ENCODE peak calls at places on chromosomes 6 and 20, in seven cellular contexts. W is GM12878; Z is adrenal gland; E is effector memory CD4-positive, alpha-beta T cell; N is BJ; Q is fibroblast of pulmonary artery; U is lower leg skin. S is an unnamed sample.

GRCh38 chr6:35893246-35893645 is 27.7 kb downstream of the SRPK1 start:
- DNase-seq in E (no peak), U (no peak), Q (no peak), N (no peak), W (no peak), Z (no peak), S (peak)

GRCh38 chr6:116876635-116877611 is at the start of gene RFX6:
- DNase-seq in U (no peak), E (no peak), Z (no peak), Q (no peak), W (no peak), N (no peak), S (no peak)

GRCh38 chr6:21946298-21946783 is 350.5 kb downstream of the PRL start:
- DNase-seq in U (no peak), Q (peak), W (no peak), E (no peak), Z (no peak), N (peak), S (peak)

GRCh38 chr20:3563548-3564177 is 92.8 kb downstream of the ATRN start:
- DNase-seq in E (no peak), U (no peak), Q (peak), N (no peak), Z (no peak), W (peak), S (peak)

GRCh38 chr6:148027201-148027600 is 315.4 kb upstream of the SASH1 start:
- DNase-seq in N (no peak), E (no peak), W (no peak), Q (no peak), U (no peak), Z (no peak), S (no peak)

GRCh38 chr20:23270427-23270911 is 80.1 kb upstream of the NXT1 start:
- DNase-seq in Q (peak), Z (no peak), E (no peak), U (peak), W (no peak), N (no peak), S (no peak)

GRCh38 chr6:53664623-53665022 is 933 bp downstream of the KLHL31 start:
- DNase-seq in N (no peak), U (no peak), Q (no peak), Z (no peak), W (no peak), E (no peak), S (no peak)

GRCh38 chr6:112245511-112246203 is 8.7 kb downstream of the LAMA4 start:
- DNase-seq in Q (peak), N (peak), W (no peak), E (no peak), Z (no peak), U (no peak), S (no peak)

GRCh38 chr20:53763707-53764415 is 170.2 kb upstream of the ZNF217 start:
- DNase-seq in N (no peak), Q (peak), E (no peak), Z (no peak), W (no peak), U (no peak), S (no peak)

GRCh38 chr20:5168582-5169396 is 42.0 kb downstream of the CDS2 start:
- DNase-seq in N (no peak), Q (peak), U (no peak), W (no peak), E (no peak), Z (no peak), S (peak)

GRCh38 chr20:5569021-5569420 is 181.2 kb upstream of the SHLD1 start:
- DNase-seq in N (no peak), E (peak), U (no peak), W (no peak), Z (peak), Q (peak), S (peak)

GRCh38 chr6:87297115-87297514 is 25.3 kb upstream of the SMIM8 start:
- DNase-seq in U (no peak), W (no peak), Q (no peak), E (no peak), Z (no peak), N (no peak), S (peak)

GRCh38 chr6:33508935-33509926 is 54.9 kb downstream of the ZBTB9 start:
- DNase-seq in Z (no peak), U (no peak), E (no peak), Q (no peak), N (no peak), W (no peak), S (peak)

GRCh38 chr6:109236140-109237081 is 141.1 kb downstream of the CEP57L1 start:
- DNase-seq in E (no peak), Z (no peak), Q (no peak), W (no peak), N (no peak), U (no peak), S (peak)

GRCh38 chr6:153096031-153096430 is 35.1 kb downstream of the RGS17 start:
- DNase-seq in Q (no peak), E (no peak), N (no peak), W (no peak), Z (no peak), U (no peak), S (no peak)

GRCh38 chr20:36181934-36182603 is 27.5 kb downstream of the EPB41L1 start:
- DNase-seq in W (no peak), N (no peak), Q (peak), E (no peak), Z (no peak), U (no peak), S (peak)

GRCh38 chr6:54525731-54526130 is 217.5 kb downstream of the TINAG start:
- DNase-seq in E (no peak), N (no peak), Q (peak), U (no peak), W (no peak), Z (no peak), S (no peak)

GRCh38 chr20:35575958-35576357 is 34.1 kb downstream of the ERGIC3 start:
- DNase-seq in N (no peak), U (no peak), Q (no peak), E (no peak), Z (no peak), W (no peak), S (no peak)

GRCh38 chr6:158819213-158819976 is at the start of gene EZR:
- DNase-seq in Q (peak), U (peak), N (no peak), E (peak), W (no peak), Z (peak), S (peak)
- H3K4me3 ChIP-seq in Q (peak), U (peak), N (peak), E (peak), W (peak), Z (peak), S (peak)

GRCh38 chr6:16130437-16130891 is 1.6 kb downstream of the MYLIP start:
- DNase-seq in E (no peak), Z (no peak), N (no peak), Q (no peak), U (no peak), W (no peak), S (no peak)
- H3K4me3 ChIP-seq in E (peak), Z (peak), N (peak), Q (peak), U (peak), W (peak), S (peak)

GRCh38 chr20:10622657-10623418 is 51.0 kb downstream of the JAG1 start:
- DNase-seq in Q (peak), Z (no peak), N (no peak), W (no peak), U (peak), E (no peak), S (no peak)
- H3K4me3 ChIP-seq in Q (peak), Z (no peak), N (no peak), W (no peak), U (no peak), E (no peak), S (no peak)

GRCh38 chr6:168884646-168885086 is 369.0 kb downstream of the THBS2 start:
- DNase-seq in Z (peak), N (no peak), E (peak), U (peak), W (no peak), Q (peak), S (peak)
- H3K4me3 ChIP-seq in Z (peak), N (no peak), E (peak), U (no peak), W (no peak), Q (no peak), S (peak)

DNA sequence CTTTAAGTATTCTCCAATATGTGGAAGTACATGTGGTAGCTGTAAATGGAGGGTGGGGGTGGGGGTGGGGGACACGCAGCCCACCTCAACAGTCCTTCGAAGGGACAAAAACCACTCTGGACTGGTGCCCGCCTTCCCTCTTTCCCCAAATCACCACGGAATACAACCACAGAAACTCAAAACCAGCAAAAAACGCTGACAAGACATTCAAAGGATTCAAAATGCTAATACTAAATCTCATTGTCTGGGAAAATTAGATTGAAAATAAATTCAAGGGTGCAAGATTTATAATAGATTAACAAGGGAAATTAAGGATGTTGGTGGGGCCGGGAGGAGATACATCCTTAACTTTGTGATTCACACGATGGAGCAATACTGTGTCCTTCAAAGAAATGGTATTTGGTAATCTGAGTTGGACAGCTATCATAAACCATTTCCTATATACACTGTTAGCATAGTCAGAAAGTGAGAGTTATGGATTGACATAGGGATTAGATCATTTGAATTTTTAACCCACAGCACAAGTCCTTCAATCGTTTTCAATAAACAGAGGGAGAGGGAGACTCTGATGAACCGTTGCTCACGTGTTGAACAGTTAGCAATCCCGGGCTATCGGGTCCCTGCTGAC is 766 bp upstream of the TBC1D22B start:
- DNase-seq in E (no peak), Z (no peak), N (no peak), Q (no peak), W (no peak), U (no peak), S (peak)
- H3K4me3 ChIP-seq in E (peak), Z (peak), N (peak), Q (peak), W (peak), U (no peak), S (peak)

GRCh38 chr6:105898286-105898685 is 187.8 kb upstream of the PRDM1 start:
- DNase-seq in E (no peak), W (no peak), U (no peak), Z (no peak), Q (no peak), N (peak), S (no peak)
- H3K4me3 ChIP-seq in E (no peak), W (no peak), U (no peak), Z (no peak), Q (no peak), N (no peak), S (no peak)

GRCh38 chr6:26613717-26614683 is 17.2 kb downstream of the ABT1 start:
- DNase-seq in U (no peak), W (no peak), E (no peak), N (no peak), Q (no peak), Z (no peak), S (no peak)

GRCh38 chr6:26611599-26611998 is 14.8 kb downstream of the ABT1 start:
- DNase-seq in E (no peak), N (no peak), U (no peak), W (no peak), Q (no peak), Z (no peak), S (no peak)

GRCh38 chr6:26609463-26609862 is 12.7 kb downstream of the ABT1 start:
- DNase-seq in Q (no peak), E (no peak), N (no peak), Z (no peak), U (no peak), W (no peak), S (no peak)

GRCh38 chr6:26607434-26608230 is 10.9 kb downstream of the ABT1 start:
- DNase-seq in Z (peak), N (no peak), U (no peak), W (no peak), Q (peak), E (peak), S (peak)

GRCh38 chr6:26613201-26613600 is 16.4 kb downstream of the ABT1 start:
- DNase-seq in U (no peak), Q (no peak), N (no peak), Z (no peak), E (no peak), W (no peak), S (no peak)
- H3K4me3 ChIP-seq in U (no peak), Q (no peak), N (no peak), Z (no peak), E (no peak), W (no peak), S (no peak)